ENCODE peak calls at places on chromosomes 11 and 22, in nine cellular contexts. S is GM10248; B is fibroblast of lung; H is sigmoid colon; Z is astrocyte of the cerebellum; J is adrenal gland; K is fibroblast of mammary gland; N is CD8-positive, alpha-beta T cell; X is suprapubic skin. M is an unnamed sample.

GRCh38 chr11:1074244-1075221 is at the start of gene MUC2:
- DNase-seq in X (peak; percentile 78), S (no peak), B (no peak), N (no peak), J (no peak), Z (no peak), H (peak; percentile 64), K (no peak), M (no peak)

GRCh38 chr11:116263020-116263419 is 509.8 kb downstream of the BUD13 start:
- DNase-seq in H (no peak), N (no peak), S (no peak), J (no peak), B (no peak), K (no peak), X (no peak), Z (no peak), M (no peak)

GRCh38 chr11:34640050-34640971 is 19.4 kb downstream of the EHF start:
- DNase-seq in Z (no peak), K (no peak), N (no peak), B (peak; percentile 80), S (peak; percentile 35), J (no peak), H (no peak), X (no peak), M (no peak)

GRCh38 chr11:111960916-111961315 is 23.8 kb downstream of the DIXDC1 start:
- DNase-seq in Z (no peak), X (no peak), J (peak; percentile 90), H (no peak), S (no peak), K (peak; percentile 64), B (no peak), N (no peak), M (no peak)

GRCh38 chr11:23278121-23278520 is 417.8 kb upstream of the CCDC179 start:
- DNase-seq in S (no peak), X (no peak), K (peak; percentile 81), H (no peak), N (no peak), B (peak; percentile 22), J (no peak), Z (peak; percentile 34), M (no peak)

GRCh38 chr11:23212829-23213228 is 352.6 kb upstream of the CCDC179 start:
- DNase-seq in S (no peak), Z (no peak), K (no peak), N (no peak), X (no peak), J (no peak), H (no peak), B (no peak), M (no peak)

GRCh38 chr11:131671764-131672163 is 301.3 kb downstream of the NTM start:
- DNase-seq in J (no peak), S (no peak), K (no peak), N (no peak), Z (no peak), X (no peak), B (no peak), H (peak; percentile 41), M (no peak)

GRCh38 chr11:76946223-76946622 is 85.5 kb downstream of the ACER3 start:
- DNase-seq in Z (no peak), X (no peak), J (no peak), N (no peak), B (no peak), H (no peak), K (no peak), S (no peak), M (no peak)

GRCh38 chr11:28730336-28730735 is 622.1 kb downstream of the METTL15 start:
- DNase-seq in H (no peak), S (no peak), B (no peak), K (no peak), Z (no peak), J (no peak), N (no peak), X (no peak), M (no peak)

GRCh38 chr11:102312656-102313055 is 4.6 kb upstream of the BIRC3 start:
- DNase-seq in S (no peak), J (no peak), K (peak; percentile 45), X (no peak), B (peak; percentile 64), H (no peak), N (no peak), Z (no peak), M (no peak)

GRCh38 chr11:68165601-68166000 is 44.4 kb upstream of the CHKA start:
- DNase-seq in K (no peak), X (no peak), B (no peak), N (no peak), Z (no peak), J (no peak), S (no peak), H (no peak), M (no peak)
- TF ChIP-seq CTCF in K (no peak), X (no peak), B (no peak), N (no peak), Z (no peak), J (no peak), S (no peak), H (no peak), M (no peak)

DNA sequence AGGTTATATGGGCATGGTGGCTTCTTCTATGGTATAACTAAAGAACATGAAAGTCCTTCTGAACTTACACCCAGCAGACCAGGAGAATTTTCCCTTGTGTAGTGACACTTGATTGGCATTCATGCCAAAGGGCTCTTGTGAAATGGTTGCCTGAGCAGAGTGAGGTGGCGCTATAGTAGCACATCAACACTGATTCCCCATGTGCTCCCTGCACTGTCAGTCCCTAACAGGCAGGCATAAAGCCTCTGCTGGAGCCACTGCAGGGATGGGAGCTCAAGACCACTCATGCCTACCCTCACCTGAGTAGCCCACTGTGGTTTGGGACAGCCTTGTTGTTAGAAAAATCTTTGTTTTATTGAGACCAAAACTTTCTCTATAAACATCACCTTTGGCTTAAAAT is 92.6 kb upstream of the LIN7C start:
- DNase-seq in H (no peak), X (no peak), S (no peak), B (no peak), Z (no peak), K (no peak), J (no peak), N (no peak), M (no peak)
- TF ChIP-seq CTCF in H (no peak), X (no peak), S (no peak), B (no peak), Z (no peak), K (no peak), J (no peak), N (no peak), M (no peak)

GRCh38 chr22:46537221-46537945 is at the start of gene CELSR1:
- DNase-seq in B (no peak), N (no peak), H (no peak), S (peak; percentile 53), J (no peak), X (no peak), K (no peak), Z (no peak), M (no peak)

GRCh38 chr22:46536559-46537220 is 730 bp downstream of the CELSR1 start:
- DNase-seq in K (no peak), B (no peak), Z (no peak), N (no peak), S (no peak), X (no peak), J (no peak), H (no peak), M (no peak)

GRCh38 chr22:46538816-46539163 is 1.4 kb upstream of the CELSR1 start:
- DNase-seq in B (no peak), K (peak; percentile 61), N (no peak), J (no peak), S (no peak), X (no peak), H (no peak), Z (no peak), M (no peak)

GRCh38 chr22:46539169-46539568 is 1.7 kb upstream of the CELSR1 start:
- DNase-seq in J (no peak), B (no peak), S (no peak), Z (no peak), K (no peak), H (no peak), X (no peak), N (no peak), M (no peak)

DNA sequence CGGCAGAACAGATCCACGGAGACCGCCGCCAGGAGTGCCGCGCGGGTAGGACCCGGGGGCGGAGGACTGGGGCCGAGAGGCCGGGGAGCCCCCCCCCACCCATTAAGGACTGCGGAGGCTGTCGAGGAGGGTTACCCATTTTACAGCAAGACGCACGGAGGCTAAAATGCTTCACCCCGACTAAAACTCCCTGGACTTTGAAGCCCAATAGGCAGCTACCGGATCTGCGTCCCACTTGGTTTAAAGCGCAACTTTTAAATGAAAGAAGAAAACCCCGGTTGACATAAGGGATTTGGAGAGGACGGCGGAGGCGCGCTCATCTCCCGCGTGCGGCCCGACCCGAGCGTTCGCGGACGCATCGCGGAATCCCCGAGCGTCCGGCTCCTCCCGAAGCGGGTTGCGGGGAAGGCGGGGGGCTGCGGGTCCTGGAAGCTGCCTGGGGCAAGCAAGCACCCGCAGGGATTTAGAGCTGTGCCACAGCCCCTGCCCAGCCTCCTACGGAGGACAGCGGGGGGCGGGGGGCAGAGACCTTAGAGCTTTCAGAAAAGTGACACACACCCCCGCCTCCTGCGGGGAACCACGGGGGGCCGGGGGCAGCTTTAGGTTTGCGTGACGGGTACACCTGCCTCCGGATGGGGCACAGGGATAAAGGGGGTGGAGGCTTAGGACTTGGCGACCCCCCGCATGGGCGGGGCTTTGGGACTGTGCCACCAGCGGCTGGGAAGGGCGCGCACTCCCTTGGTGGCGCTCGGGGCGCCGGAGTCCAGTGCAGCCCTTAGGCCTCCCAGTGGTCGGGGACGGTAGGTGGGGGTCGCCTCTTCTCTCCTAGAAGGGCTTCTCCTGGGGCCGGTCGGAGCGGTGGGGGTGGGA is 761 bp upstream of the CELSR1 start:
- DNase-seq in N (no peak), B (peak; percentile 20), S (no peak), J (no peak), Z (no peak), K (peak; percentile 17), X (no peak), H (no peak), M (no peak)
- TF ChIP-seq CTCF in N (no peak), B (no peak), S (no peak), J (no peak), Z (no peak), K (no peak), X (no peak), H (no peak), M (peak; percentile 34)

DNA sequence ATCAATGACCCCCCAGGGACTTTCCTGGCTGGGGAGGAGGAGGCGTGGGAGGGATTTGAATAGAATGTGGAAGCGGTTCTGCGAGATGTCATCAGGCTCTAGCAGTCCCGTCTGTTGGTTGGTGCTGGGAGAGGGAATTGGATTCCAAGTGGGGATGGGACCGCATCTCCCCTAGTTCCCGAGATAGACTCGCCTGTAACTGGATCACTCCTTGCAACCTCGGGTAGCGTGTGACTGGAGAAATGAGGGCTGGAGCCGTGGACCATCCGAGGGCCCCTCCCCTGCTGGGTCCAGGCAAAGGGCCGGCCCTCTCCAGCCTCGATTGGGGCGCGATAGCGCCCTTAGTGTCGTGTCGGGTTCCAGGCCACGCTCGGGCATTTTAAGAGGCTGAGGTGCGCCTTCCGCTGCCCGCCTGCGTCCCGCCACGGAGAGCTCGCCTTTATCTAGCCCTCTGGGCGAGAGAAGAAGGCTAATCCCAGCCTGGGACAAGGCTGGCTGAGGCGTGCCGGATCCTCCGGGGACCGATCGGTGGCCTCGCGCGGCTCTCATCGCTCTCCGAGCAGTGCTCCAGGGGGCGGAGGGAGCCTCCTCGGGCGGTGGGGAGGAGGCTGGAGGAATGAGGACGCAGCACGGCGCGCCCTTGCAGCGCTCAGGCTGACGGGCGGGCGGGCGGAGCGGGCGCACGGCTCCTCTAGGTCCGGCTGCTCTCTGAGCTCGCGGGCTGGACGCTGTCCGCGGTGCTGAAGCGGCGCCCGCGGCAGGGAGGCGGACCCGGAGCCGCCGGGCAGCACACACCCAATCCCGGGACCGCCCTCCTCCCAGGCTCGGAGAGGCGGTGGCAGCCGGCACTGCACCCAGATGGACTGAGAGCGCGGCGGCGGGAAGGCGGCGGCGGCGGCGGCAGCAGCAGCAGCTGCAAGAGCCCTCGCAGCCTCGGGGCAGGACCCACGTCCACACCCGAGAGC is 107.8 kb downstream of the OSBP2 start:
- DNase-seq in Z (peak; percentile 80), X (peak; percentile 80), N (peak; percentile 36), K (peak; percentile 82), H (peak; percentile 80), S (peak; percentile 82), J (peak; percentile 87), B (peak; percentile 90), M (peak; percentile 97)
- TF ChIP-seq CTCF in Z (peak; percentile 20), X (peak; percentile 10), N (no peak), K (no peak), H (peak; percentile 46), S (no peak), J (peak; percentile 56), B (no peak), M (peak; percentile 47)

M was measured in osteocyte.